ENCODE peak calls at places on chromosomes 1 and 21, in five cellular contexts. A, H, Z, G and I are unnamed samples.

GRCh38 chr1:83897516-83897915 is 101.4 kb downstream of the TTLL7 start:
- DNase-seq in Z (no peak), H (no peak), A (no peak), G (no peak), I (no peak)

GRCh38 chr1:39572379-39573096 is 4.1 kb downstream of the PABPC4 start:
- DNase-seq in G (no peak), Z (no peak), H (no peak), A (no peak), I (no peak)

GRCh38 chr1:18941221-18942141 is 15.0 kb downstream of the IFFO2 start:
- DNase-seq in G (peak; percentile 97), H (no peak), A (peak; percentile 36), Z (peak; percentile 98), I (no peak)

GRCh38 chr1:84090447-84091244 is 53.4 kb upstream of the PRKACB start:
- DNase-seq in H (no peak), Z (no peak), A (no peak), G (no peak), I (no peak)

GRCh38 chr1:94560333-94560732 is 18.8 kb upstream of the F3 start:
- DNase-seq in Z (peak; percentile 63), G (peak; percentile 70), A (no peak), H (no peak), I (no peak)

GRCh38 chr21:45317401-45318145 is 29.9 kb upstream of the POFUT2 start:
- DNase-seq in H (peak; percentile 12), A (no peak), Z (peak; percentile 89), G (peak; percentile 94), I (peak; percentile 46)

GRCh38 chr1:37288900-37289299 is 185.5 kb upstream of the ZC3H12A start:
- DNase-seq in A (no peak), G (no peak), Z (no peak), H (no peak), I (no peak)

GRCh38 chr1:151199860-151200581 is 1.7 kb downstream of the PIP5K1A start:
- DNase-seq in H (no peak), Z (peak; percentile 94), A (no peak), G (peak; percentile 94), I (peak; percentile 14)

GRCh38 chr1:2334883-2335534 is 56.3 kb downstream of the MORN1 start:
- DNase-seq in Z (peak; percentile 19), A (no peak), G (no peak), H (no peak), I (no peak)

GRCh38 chr1:229409616-229410369 is 24.1 kb downstream of the ACTA1 start:
- DNase-seq in A (peak; percentile 40), H (no peak), G (no peak), Z (no peak), I (no peak)

GRCh38 chr1:74468982-74469603 is 43.3 kb downstream of the LRRC53 start:
- DNase-seq in H (no peak), G (peak; percentile 56), Z (peak; percentile 39), A (no peak), I (no peak)

GRCh38 chr1:179447489-179447888 is 81.7 kb downstream of the AXDND1 start:
- DNase-seq in A (no peak), Z (no peak), H (no peak), G (peak; percentile 2), I (no peak)

GRCh38 chr1:147821883-147822282 is 61.5 kb upstream of the GJA5 start:
- DNase-seq in H (no peak), A (no peak), G (no peak), Z (peak; percentile 9), I (no peak)

GRCh38 chr1:11822091-11822490 is 16.1 kb downstream of the CLCN6 start:
- DNase-seq in A (no peak), H (no peak), Z (peak; percentile 41), G (peak; percentile 68), I (no peak)

GRCh38 chr1:64437453-64437852 is 32.5 kb upstream of the CACHD1 start:
- DNase-seq in Z (no peak), G (no peak), H (no peak), A (no peak), I (no peak)

GRCh38 chr1:117180571-117180970 is 30.2 kb downstream of the VTCN1 start:
- DNase-seq in H (no peak), Z (no peak), A (no peak), G (no peak), I (no peak)

GRCh38 chr1:191895462-191896058 is 262.7 kb upstream of the RGS18 start:
- DNase-seq in A (no peak), H (no peak), G (no peak), Z (no peak), I (no peak)

GRCh38 chr1:240312872-240313271 is 221.2 kb downstream of the FMN2 start:
- DNase-seq in Z (peak; percentile 89), G (peak; percentile 94), H (no peak), A (no peak), I (no peak)

GRCh38 chr1:14061204-14061603 is 361.2 kb downstream of the PRDM2 start:
- DNase-seq in Z (no peak), A (no peak), G (no peak), H (no peak), I (no peak)

GRCh38 chr1:189693140-189693539 is 784.5 kb downstream of the BRINP3 start:
- DNase-seq in G (no peak), H (no peak), A (no peak), Z (no peak), I (no peak)

GRCh38 chr1:14165289-14165867 is 433.1 kb upstream of the KAZN start:
- DNase-seq in H (no peak), Z (no peak), G (no peak), A (no peak), I (no peak)

GRCh38 chr1:117534995-117535467 is 70.8 kb upstream of the TENT5C start:
- DNase-seq in G (peak; percentile 72), A (no peak), H (no peak), Z (peak; percentile 52), I (no peak)

GRCh38 chr21:21200939-21201610 is 202.9 kb downstream of the NCAM2 start:
- DNase-seq in A (no peak), H (no peak), Z (peak; percentile 30), G (peak; percentile 49), I (no peak)

GRCh38 chr1:45843474-45843905 is 40.1 kb downstream of the MAST2 start:
- DNase-seq in Z (peak; percentile 61), A (no peak), H (no peak), G (peak; percentile 69), I (no peak)

GRCh38 chr1:246012271-246012854 is 494.7 kb downstream of the SMYD3 start:
- DNase-seq in G (peak; percentile 51), Z (peak; percentile 37), A (no peak), H (no peak), I (no peak)

GRCh38 chr1:27284425-27285287 is 37.3 kb upstream of the TMEM222 start:
- DNase-seq in G (peak; percentile 76), H (peak; percentile 72), A (peak; percentile 79), Z (peak; percentile 53), I (peak; percentile 88)

GRCh38 chr1:33224166-33224707 is 32.1 kb upstream of the ZNF362 start:
- DNase-seq in Z (no peak), A (no peak), G (no peak), H (no peak), I (no peak)

GRCh38 chr1:33231166-33231565 is 25.1 kb upstream of the ZNF362 start:
- DNase-seq in A (no peak), G (no peak), Z (no peak), H (no peak), I (no peak)

GRCh38 chr1:33232716-33233115 is 23.6 kb upstream of the ZNF362 start:
- DNase-seq in G (no peak), Z (no peak), A (no peak), H (no peak), I (no peak)

GRCh38 chr1:33225586-33225985 is 30.7 kb upstream of the ZNF362 start:
- DNase-seq in G (no peak), A (no peak), Z (no peak), H (no peak), I (no peak)

GRCh38 chr1:33228935-33229487 is 27.3 kb upstream of the ZNF362 start:
- DNase-seq in Z (peak; percentile 86), A (no peak), G (peak; percentile 92), H (no peak), I (no peak)
- H3K4me3 ChIP-seq in Z (no peak overlapping the region), A (no peak overlapping the region), G (no peak overlapping the region), H (no peak overlapping the region), I (no peak overlapping the region)

DNA sequence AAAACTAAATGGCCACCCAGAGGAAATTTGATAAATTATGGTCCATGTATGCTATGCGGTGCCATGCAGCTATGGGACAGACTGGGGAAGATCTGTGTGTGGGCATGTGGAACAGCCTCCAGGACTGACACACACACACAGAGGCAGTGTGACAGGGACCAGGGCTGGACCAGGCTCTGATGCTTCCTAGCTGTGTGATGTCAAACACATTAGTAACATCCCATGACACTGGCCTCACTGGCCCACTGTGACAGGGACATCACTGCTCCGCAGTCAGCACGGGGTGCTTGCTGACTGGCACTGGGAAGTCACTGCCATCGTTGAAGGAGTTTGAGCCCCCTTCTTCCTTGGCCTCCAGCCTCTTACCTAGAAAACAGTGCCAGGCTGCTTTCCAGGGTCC is 13.9 kb downstream of the RAP1GAP start:
- DNase-seq in A (no peak), G (no peak), H (no peak), Z (no peak), I (no peak)
- H3K27ac ChIP-seq in A (no peak overlapping the region), G (no peak overlapping the region), H (no peak overlapping the region), Z (no peak overlapping the region), I (no peak overlapping the region)

DNA sequence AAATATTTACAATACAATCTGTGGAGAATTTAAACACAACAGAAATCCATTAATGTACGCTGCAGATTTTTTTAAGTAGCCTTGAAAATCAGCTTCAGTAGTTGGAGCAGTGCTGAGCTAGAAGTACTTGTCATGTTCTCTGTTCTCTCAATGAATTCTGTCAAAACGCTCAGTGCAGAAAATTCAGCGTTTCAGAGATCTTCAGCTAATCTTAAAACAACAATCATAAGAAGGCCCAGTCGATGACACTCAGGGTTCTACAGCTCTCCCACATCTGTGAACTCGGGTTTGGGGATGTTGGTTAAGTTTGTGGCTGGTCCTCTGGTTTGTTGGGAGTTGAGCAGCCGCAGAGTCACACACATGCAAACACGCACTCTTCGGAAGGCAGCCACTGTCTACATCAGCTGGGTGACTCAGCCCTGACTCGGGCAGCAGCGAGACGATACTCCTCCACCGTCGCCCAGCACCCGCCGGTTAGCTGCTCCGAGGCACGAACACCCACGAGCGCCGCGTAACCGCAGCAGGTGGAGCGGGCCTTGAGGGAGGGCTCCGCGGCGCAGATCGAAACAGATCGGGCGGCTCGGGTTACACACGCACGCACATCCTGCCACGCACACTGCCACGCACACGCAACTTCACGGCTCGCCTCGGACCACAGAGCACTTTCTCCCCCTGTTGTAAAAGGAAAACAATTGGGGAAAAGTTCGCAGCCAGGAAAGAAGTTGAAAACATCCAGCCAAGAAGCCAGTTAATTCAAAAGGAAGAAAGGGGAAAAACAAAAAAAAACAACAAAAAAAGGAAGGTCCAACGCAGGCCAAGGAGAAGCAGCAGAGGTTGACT is 161.2 kb downstream of the RUNX1 start:
- DNase-seq in Z (peak; percentile 98), A (peak; percentile 87), G (peak; percentile 99), H (peak; percentile 55), I (peak; percentile 92)
- H3K4me1 ChIP-seq in Z (peaks cover 3% of the 10 kb centered on the region), A (peaks cover 19% of the 10 kb centered on the region), G (no peaks in the 10 kb centered on the region), H (peaks cover 57% of the 10 kb centered on the region), I (no peaks in the 10 kb centered on the region)

GRCh38 chr1:197910120-197911110 is 6.8 kb upstream of the LHX9 start:
- DNase-seq in Z (no peak), H (no peak), A (no peak), G (no peak), I (no peak)

GRCh38 chr1:197909346-197909745 is 6.9 kb downstream of the C1orf53 start:
- DNase-seq in G (no peak), Z (no peak), A (no peak), H (no peak), I (no peak)

GRCh38 chr1:197911857-197912696 is 5.1 kb upstream of the LHX9 start:
- DNase-seq in A (no peak), H (no peak), G (no peak), Z (no peak), I (no peak)

GRCh38 chr1:197912739-197913494 is 4.3 kb upstream of the LHX9 start:
- DNase-seq in A (no peak), G (no peak), Z (no peak), H (no peak), I (no peak)

GRCh38 chr1:197911172-197911856 is 5.9 kb upstream of the LHX9 start:
- DNase-seq in H (no peak), A (no peak), Z (no peak), G (no peak), I (no peak)
- H3K4me3 ChIP-seq in H (peak overlapping the region; percentile 48), A (peak overlapping the region; percentile 46), Z (no peak overlapping the region), G (no peak overlapping the region), I (no peak overlapping the region)